ENCODE peak calls at places on chromosome 14, in eight cellular contexts. D, J, S, P, G, A, O and R are unnamed samples.
A peak's percentile ranks its signal among the peaks of the same experiment; 100 is the strongest.

GRCh38 chr14:100152091-100152490 is 7.4 kb downstream of the DEGS2 start:
- DNase-seq in D (no peak), J (no peak), S (no peak), P (no peak), G (no peak), A (no peak), O (no peak), R (no peak)

GRCh38 chr14:103113774-103114173 is 9.5 kb upstream of the TNFAIP2 start:
- DNase-seq in D (no peak), J (no peak), S (no peak), P (no peak), G (no peak), A (no peak), O (no peak), R (no peak)

GRCh38 chr14:20714593-20715250 is 26.2 kb downstream of the ANG start:
- DNase-seq in D (no peak), J (peak; percentile 32), S (no peak), P (peak; percentile 93), G (peak; percentile 91), A (no peak), O (no peak), R (peak; percentile 45)

GRCh38 chr14:77582511-77582910 is 33.9 kb downstream of the SPTLC2 start:
- DNase-seq in D (no peak), J (peak; percentile 18), S (peak; percentile 89), P (no peak), G (no peak), A (peak; percentile 60), O (no peak), R (no peak)

GRCh38 chr14:88129306-88130056 is 124.5 kb downstream of the GPR65 start:
- DNase-seq in D (no peak), J (peak; percentile 75), S (no peak), P (no peak), G (peak; percentile 94), A (no peak), O (no peak), R (peak; percentile 7)

GRCh38 chr14:61736751-61737150 is 25.5 kb upstream of the SNAPC1 start:
- DNase-seq in D (no peak), J (no peak), S (no peak), P (no peak), G (no peak), A (no peak), O (no peak), R (no peak)

GRCh38 chr14:26598081-26598671 is 343 bp upstream of the NOVA1 start:
- DNase-seq in D (peak; percentile 57), J (peak; percentile 86), S (peak; percentile 97), P (peak; percentile 85), G (peak; percentile 97), A (peak; percentile 96), O (no peak), R (peak; percentile 37)

GRCh38 chr14:99256483-99256874 is 15.5 kb downstream of the BCL11B start:
- DNase-seq in D (no peak), J (no peak), S (no peak), P (no peak), G (no peak), A (no peak), O (no peak), R (no peak)

GRCh38 chr14:44820230-44820964 is 141.3 kb downstream of the KLHL28 start:
- DNase-seq in D (no peak), J (no peak), S (peak; percentile 83), P (no peak), G (no peak), A (peak; percentile 7), O (no peak), R (no peak)

GRCh38 chr14:73712071-73712506 is 2.1 kb downstream of the PNMA1 start:
- DNase-seq in D (no peak), J (no peak), S (no peak), P (no peak), G (peak; percentile 12), A (no peak), O (no peak), R (no peak)

GRCh38 chr14:105745433-105746123 is 219.2 kb downstream of the TMEM121 start:
- DNase-seq in D (no peak), J (no peak), S (no peak), P (no peak), G (no peak), A (no peak), O (no peak), R (no peak)

GRCh38 chr14:76844223-76844622 is 18.0 kb downstream of the LRRC74A start:
- DNase-seq in D (peak; percentile 29), J (no peak), S (peak; percentile 18), P (peak; percentile 86), G (peak; percentile 79), A (peak; percentile 37), O (peak; percentile 34), R (no peak)

GRCh38 chr14:71682337-71682736 is 249.9 kb upstream of the RGS6 start:
- DNase-seq in D (no peak), J (no peak), S (no peak), P (no peak), G (no peak), A (no peak), O (no peak), R (no peak)

GRCh38 chr14:75989134-75989533 is 3.6 kb downstream of the IFT43 start:
- DNase-seq in D (no peak), J (no peak), S (no peak), P (peak; percentile 67), G (peak; percentile 97), A (no peak), O (no peak), R (peak; percentile 88)

GRCh38 chr14:95664046-95664445 is 22.2 kb upstream of the TCL1B start:
- DNase-seq in D (no peak), J (no peak), S (no peak), P (no peak), G (no peak), A (no peak), O (no peak), R (no peak)

DNA sequence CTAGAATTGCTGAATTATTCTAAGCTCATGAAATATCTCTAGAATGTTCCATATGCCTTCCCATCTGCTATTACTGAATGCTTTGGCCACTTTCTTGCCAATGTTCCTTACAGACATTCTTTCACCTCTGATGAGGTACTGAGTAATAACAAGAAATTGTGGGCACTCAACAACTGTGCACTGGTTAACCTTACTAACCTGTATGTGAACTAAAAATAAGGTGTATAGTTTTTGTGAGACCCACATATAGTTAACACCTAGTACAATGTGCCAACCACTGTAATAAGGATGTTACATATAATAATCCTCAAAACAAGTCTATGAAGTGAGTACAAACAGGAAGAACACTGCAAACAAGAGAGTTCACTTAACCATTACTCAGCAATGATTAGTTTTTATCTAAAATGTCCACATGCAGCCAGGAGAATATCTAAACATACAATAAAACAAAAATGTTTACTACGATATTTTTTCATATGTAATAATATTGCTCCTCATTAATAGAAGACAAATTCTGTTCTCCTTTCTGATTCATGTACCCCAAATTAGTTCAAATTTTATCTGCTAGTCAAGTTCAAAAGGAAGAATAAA is 4.4 kb downstream of the DDHD1 start:
- DNase-seq in D (no peak), J (no peak), S (no peak), P (no peak), G (no peak), A (no peak), O (peak; percentile 30), R (no peak)
- H3K4me3 ChIP-seq in D (no peak overlapping the region), J (no peak overlapping the region), S (no peak overlapping the region), P (no peak overlapping the region), G (no peak overlapping the region), A (no peak overlapping the region), O (no peak overlapping the region), R (no peak overlapping the region)

DNA sequence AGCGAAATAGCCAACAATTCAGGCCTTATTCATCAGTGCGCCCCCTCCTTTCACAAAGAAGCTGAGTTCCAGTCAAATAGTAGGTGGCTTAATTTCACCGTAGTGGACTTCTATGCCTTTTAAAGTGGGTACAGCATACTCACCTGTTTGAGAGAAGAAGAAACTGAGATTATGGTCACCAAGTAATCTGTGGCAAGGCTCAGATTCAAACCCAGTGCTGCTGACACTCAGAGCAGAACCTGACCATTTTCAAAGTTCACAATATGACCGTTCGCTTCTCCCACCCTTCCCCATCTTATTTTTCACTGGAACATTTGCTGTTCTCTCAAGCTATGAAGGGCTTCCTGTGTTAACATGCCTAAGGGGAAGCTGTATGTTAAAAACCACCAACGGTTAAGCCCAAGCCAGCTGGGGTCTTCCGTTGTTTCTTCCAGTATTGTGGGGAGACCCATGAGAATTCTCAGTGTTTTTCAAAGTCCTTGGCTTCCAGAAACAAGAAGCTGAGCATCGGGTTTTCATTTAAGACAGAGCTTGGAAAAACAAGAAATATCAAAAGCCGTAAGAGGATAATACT is 6.1 kb upstream of the PSMA6 start:
- DNase-seq in D (no peak), J (no peak), S (no peak), P (no peak), G (no peak), A (no peak), O (no peak), R (no peak)
- H3K4me3 ChIP-seq in D (no peak overlapping the region), J (no peak overlapping the region), S (no peak overlapping the region), P (no peak overlapping the region), G (no peak overlapping the region), A (no peak overlapping the region), O (peak overlapping the region; percentile 2), R (no peak overlapping the region)

DNA sequence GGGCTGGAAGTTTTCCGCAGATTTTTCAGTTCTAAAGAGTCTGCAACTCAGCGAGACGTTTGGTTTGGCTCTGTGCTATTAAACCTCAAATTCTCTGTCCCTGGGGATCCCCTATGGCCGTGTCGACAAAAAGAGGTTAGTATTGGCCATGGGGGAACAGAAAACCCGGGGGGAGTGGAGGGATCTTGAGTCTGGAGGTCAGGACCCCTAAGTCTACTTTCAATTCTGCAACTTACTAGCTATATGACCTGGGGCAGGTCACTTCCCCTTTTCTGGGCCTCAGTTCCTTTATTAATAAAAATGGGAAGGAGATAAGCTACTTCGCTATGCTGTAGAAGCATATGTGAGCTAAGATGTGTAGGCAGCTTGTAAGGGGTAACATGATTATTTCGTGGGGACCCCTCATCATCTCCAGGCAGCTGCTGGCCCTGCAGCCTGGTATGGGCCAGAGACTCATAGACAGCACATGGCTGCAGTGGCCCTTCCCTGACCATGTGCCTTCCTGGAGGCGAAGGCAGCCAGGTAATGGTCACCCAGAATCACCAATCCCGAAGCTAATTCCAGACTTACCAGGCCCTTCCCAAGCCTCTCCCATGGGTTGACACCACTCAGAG is 8.6 kb downstream of the ASB2 start:
- DNase-seq in D (no peak), J (no peak), S (no peak), P (no peak), G (no peak), A (no peak), O (no peak), R (no peak)
- H3K4me3 ChIP-seq in D (no peak overlapping the region), J (no peak overlapping the region), S (no peak overlapping the region), P (no peak overlapping the region), G (no peak overlapping the region), A (no peak overlapping the region), O (no peak overlapping the region), R (no peak overlapping the region)

DNA sequence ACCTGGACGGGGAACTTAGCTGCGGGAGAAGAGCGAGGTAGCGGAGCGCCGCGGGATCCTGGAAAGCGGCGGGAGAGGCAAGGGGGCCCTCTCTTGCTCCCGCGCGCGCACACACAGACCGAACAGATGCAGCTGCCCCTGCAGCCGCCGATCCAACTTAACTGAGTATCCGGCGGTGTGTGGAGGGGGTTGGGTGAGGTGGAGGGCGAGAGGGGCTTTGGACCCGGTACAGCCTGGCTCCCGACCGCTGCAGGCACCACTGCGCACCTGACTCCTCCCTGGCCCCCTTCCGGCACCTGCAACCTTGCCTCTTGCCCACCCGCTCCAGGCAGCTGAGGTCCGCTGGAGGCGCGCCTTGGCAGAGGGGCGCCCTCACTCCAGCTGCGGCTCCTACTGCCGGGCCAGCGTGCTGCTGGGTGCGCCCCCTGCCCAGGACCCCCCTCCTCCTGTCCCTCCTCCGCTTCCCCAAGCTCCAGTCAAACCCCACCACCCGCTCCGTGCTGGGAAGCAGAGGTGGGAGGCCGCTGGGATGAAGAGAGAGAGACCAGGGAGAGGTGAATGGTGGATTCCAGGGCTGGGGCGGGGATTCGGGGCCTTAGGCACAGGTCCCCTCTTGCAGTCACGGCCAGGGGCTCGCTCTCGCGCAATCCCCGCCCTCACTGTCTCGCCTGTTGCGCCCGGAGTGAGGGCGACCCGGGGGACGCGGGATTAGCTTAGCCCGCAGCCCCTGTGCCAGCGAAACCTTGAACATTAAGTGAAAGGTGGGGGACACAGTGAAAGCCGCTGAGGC is 2.6 kb downstream of the DIO3 start:
- DNase-seq in D (no peak), J (no peak), S (peak; percentile 58), P (no peak), G (no peak), A (no peak), O (no peak), R (no peak)
- H3K4me3 ChIP-seq in D (peak overlapping the region; percentile 58), J (no peak overlapping the region), S (peak overlapping the region; percentile 33), P (no peak overlapping the region), G (no peak overlapping the region), A (no peak overlapping the region), O (no peak overlapping the region), R (no peak overlapping the region)